ENCODE peak calls at places on chromosome 9, in five cellular contexts. L is Right ventricle myocardium inferior, Q is Right ventricle myocardium superior, M is T-helper 17 cell, B is gastroesophageal sphincter. Z is an unnamed sample.

GRCh38 chr9:121755581-121755980 is 104.1 kb downstream of the DAB2IP start:
- ATAC-seq in L (no peak), Q (no peak), M (no peak), B (no peak), Z (no peak)

GRCh38 chr9:122325124-122325523 is 45.7 kb upstream of the PTGS1 start:
- ATAC-seq in L (no peak), Q (peak), M (no peak), B (peak), Z (no peak)

GRCh38 chr9:129866373-129867137 is 31.3 kb downstream of the USP20 start:
- ATAC-seq in L (no peak), Q (no peak), M (peak), B (no peak), Z (no peak)

GRCh38 chr9:78351816-78352215 is 54.9 kb downstream of the PSAT1 start:
- ATAC-seq in L (no peak), Q (no peak), M (no peak), B (no peak), Z (peak)

GRCh38 chr9:120693609-120694008 is 20.7 kb downstream of the MEGF9 start:
- ATAC-seq in L (no peak), Q (no peak), M (no peak), B (no peak), Z (peak)

GRCh38 chr9:76537150-76537646 is 78.2 kb downstream of the GCNT1 start:
- ATAC-seq in L (peak), Q (peak), M (no peak), B (peak), Z (no peak)

GRCh38 chr9:33311953-33312352 is 21.6 kb downstream of the NFX1 start:
- ATAC-seq in L (no peak), Q (no peak), M (no peak), B (no peak), Z (no peak)

GRCh38 chr9:95127249-95128176 is 190.0 kb downstream of the FANCC start:
- ATAC-seq in L (peak), Q (peak), M (peak), B (peak), Z (peak)

GRCh38 chr9:89661956-89662717 is 57.3 kb downstream of the GADD45G start:
- ATAC-seq in L (peak), Q (peak), M (no peak), B (peak), Z (no peak)

GRCh38 chr9:111559000-111559610 is 34.1 kb downstream of the ZNF483 start:
- ATAC-seq in L (no peak), Q (no peak), M (no peak), B (no peak), Z (no peak)

GRCh38 chr9:91315191-91315590 is 46.5 kb downstream of the AUH start:
- ATAC-seq in L (no peak), Q (peak), M (no peak), B (no peak), Z (no peak)

GRCh38 chr9:89892053-89892419 is 287.2 kb downstream of the GADD45G start:
- ATAC-seq in L (peak), Q (peak), M (no peak), B (peak), Z (no peak)

GRCh38 chr9:29740518-29740917 is 2167.2 kb upstream of the C9orf72 start:
- ATAC-seq in L (no peak), Q (no peak), M (no peak), B (no peak), Z (no peak)

GRCh38 chr9:72539824-72540347 is 18.5 kb downstream of the TMC1 start:
- ATAC-seq in L (no peak), Q (no peak), M (no peak), B (no peak), Z (no peak)

GRCh38 chr9:129620669-129621295 is at the start of gene C9orf50:
- ATAC-seq in L (no peak), Q (no peak), M (no peak), B (no peak), Z (no peak)

GRCh38 chr9:3730527-3730926 is 204.7 kb upstream of the RFX3 start:
- ATAC-seq in L (no peak), Q (no peak), M (no peak), B (no peak), Z (no peak)

GRCh38 chr9:86946712-86947145 is 577 bp downstream of the GAS1 start:
- ATAC-seq in L (no peak), Q (no peak), M (peak), B (peak), Z (no peak)

Z was measured in stimulated activated memory B cell treated with anti-CD40 and anti-IgM and Interleukin-4, amounts not matched to agents 10 μg/mL and 1 μg/mL and 100 μg/mL, for 72 hours.